ENCODE peak calls at places on chromosomes 16 and 17, in ten cellular contexts. F, S, E, R, K, M, Q, B, A and Y are unnamed samples.

GRCh38 chr17:40290629-40291296 is 3.1 kb downstream of the CDC6 start:
- DNase-seq in F (no peak), K (no peak), S (peak; percentile 74), A (no peak), R (no peak), B (peak; percentile 63), E (peak; percentile 58), Q (no peak), M (no peak), Y (no peak)

GRCh38 chr17:76262732-76263344 is 2.3 kb upstream of the UBALD2 start:
- DNase-seq in F (no peak), R (no peak), Q (no peak), M (no peak), K (no peak), E (no peak), S (no peak), A (no peak), B (no peak), Y (peak; percentile 65)

GRCh38 chr16:88593489-88593888 is 23.3 kb downstream of the ZC3H18 start:
- DNase-seq in S (no peak), B (no peak), M (no peak), A (no peak), E (no peak), K (no peak), F (no peak), Q (no peak), R (no peak), Y (no peak)

GRCh38 chr17:59311051-59311468 is 20.4 kb upstream of the YPEL2 start:
- DNase-seq in R (peak; percentile 21), A (peak; percentile 10), M (no peak), F (peak; percentile 50), Q (no peak), E (peak; percentile 38), B (peak; percentile 56), K (peak; percentile 59), S (peak; percentile 74), Y (peak; percentile 74)

GRCh38 chr17:18124346-18125126 is 16.0 kb downstream of the MYO15A start:
- DNase-seq in E (no peak), S (no peak), M (no peak), K (no peak), B (no peak), F (no peak), A (no peak), Q (no peak), R (no peak), Y (no peak)

GRCh38 chr16:10971560-10971961 is 27.2 kb downstream of the CLEC16A start:
- DNase-seq in S (peak; percentile 40), E (peak; percentile 74), B (peak; percentile 52), A (no peak), F (no peak), Q (no peak), K (peak; percentile 28), R (peak; percentile 31), M (no peak), Y (no peak)

GRCh38 chr16:2473999-2474876 is 689 bp upstream of the TBC1D24 start:
- DNase-seq in M (no peak), R (peak; percentile 42), B (peak; percentile 8), Q (peak; percentile 47), S (peak; percentile 38), E (no peak), K (peak; percentile 87), F (peak; percentile 72), A (peak; percentile 18), Y (peak; percentile 87)

GRCh38 chr16:88298166-88298881 is 84.4 kb upstream of the ZNF469 start:
- DNase-seq in A (no peak), Q (no peak), S (no peak), F (no peak), K (no peak), E (no peak), B (no peak), R (no peak), M (no peak), Y (no peak)

GRCh38 chr17:7932483-7932891 is 481 bp downstream of the CNTROB start:
- DNase-seq in Q (no peak), K (no peak), M (no peak), R (no peak), S (no peak), A (peak; percentile 20), B (no peak), E (peak; percentile 46), F (no peak), Y (peak; percentile 60)

GRCh38 chr16:72848759-72849664 is 198.9 kb downstream of the ZFHX3 start:
- DNase-seq in K (peak; percentile 28), B (peak; percentile 90), S (peak; percentile 87), A (no peak), Q (no peak), E (peak; percentile 82), R (no peak), F (no peak), M (peak; percentile 73), Y (no peak)

GRCh38 chr16:9258423-9259051 is 167.1 kb downstream of the HAPSTR1 start:
- DNase-seq in M (no peak), K (peak; percentile 39), B (no peak), Q (no peak), R (no peak), F (peak; percentile 48), A (no peak), E (no peak), S (peak; percentile 14), Y (peak; percentile 66)

GRCh38 chr16:4307215-4308037 is 8.4 kb upstream of the GLIS2 start:
- DNase-seq in B (no peak), S (peak; percentile 93), F (peak; percentile 96), Q (peak; percentile 96), E (peak; percentile 91), R (peak; percentile 95), M (peak; percentile 90), A (peak; percentile 97), K (peak; percentile 88), Y (peak; percentile 99)

GRCh38 chr16:49876716-49877129 is 20.8 kb upstream of the ZNF423 start:
- DNase-seq in M (peak; percentile 27), K (peak; percentile 91), S (no peak), E (peak; percentile 46), Q (peak; percentile 8), A (no peak), B (no peak), F (peak; percentile 90), R (no peak), Y (peak; percentile 87)

GRCh38 chr17:46950997-46951621 is 27.9 kb downstream of the RPRML start:
- DNase-seq in S (no peak), A (no peak), B (no peak), K (no peak), R (no peak), M (no peak), F (no peak), E (no peak), Q (no peak), Y (no peak)

GRCh38 chr16:1923299-1924034 is 5.3 kb upstream of the HS3ST6 start:
- DNase-seq in K (no peak), A (no peak), R (no peak), Q (no peak), E (no peak), M (no peak), S (peak; percentile 48), B (peak; percentile 28), F (no peak), Y (no peak)

GRCh38 chr17:36937001-36937960 is at the start of gene LHX1:
- DNase-seq in K (no peak), Q (no peak), S (no peak), M (no peak), B (no peak), E (no peak), R (no peak), A (no peak), F (no peak), Y (peak; percentile 50)

GRCh38 chr17:57869599-57870282 is 19.9 kb upstream of the MRPS23 start:
- DNase-seq in F (no peak), B (peak; percentile 66), E (no peak), A (no peak), S (no peak), M (no peak), K (no peak), R (no peak), Q (no peak), Y (no peak)

GRCh38 chr17:3682033-3682432 is 13.4 kb downstream of the EMC6 start:
- DNase-seq in F (no peak), B (no peak), S (no peak), K (no peak), M (no peak), A (no peak), R (no peak), Q (no peak), E (no peak), Y (no peak)

GRCh38 chr16:19067349-19068236 is at the start of gene COQ7:
- DNase-seq in A (peak; percentile 95), F (peak; percentile 91), K (peak; percentile 84), R (peak; percentile 98), B (peak; percentile 99), M (peak; percentile 96), S (peak; percentile 100), E (peak; percentile 99), Q (peak; percentile 97), Y (peak; percentile 95)

GRCh38 chr17:6078370-6078950 is 8.3 kb downstream of the WSCD1 start:
- DNase-seq in E (no peak), F (no peak), R (no peak), A (no peak), S (no peak), Q (no peak), M (no peak), K (no peak), B (no peak), Y (no peak)

GRCh38 chr17:12634789-12635414 is 30.8 kb upstream of the MYOCD start:
- DNase-seq in E (no peak), K (no peak), B (no peak), A (no peak), M (no peak), F (no peak), Q (no peak), S (no peak), R (no peak), Y (no peak)

GRCh38 chr17:63681530-63681929 is 18.4 kb downstream of the LIMD2 start:
- DNase-seq in F (no peak), K (no peak), A (no peak), M (no peak), B (no peak), S (no peak), E (peak; percentile 50), R (no peak), Q (no peak), Y (no peak)

GRCh38 chr16:50644245-50644644 is 36.9 kb downstream of the SNX20 start:
- DNase-seq in Q (no peak), K (no peak), F (no peak), E (no peak), S (no peak), M (no peak), B (no peak), R (no peak), A (no peak), Y (no peak)

GRCh38 chr16:4263504-4264436 is 9.1 kb downstream of the TFAP4 start:
- DNase-seq in Q (no peak), A (no peak), K (no peak), S (no peak), R (no peak), M (no peak), E (peak; percentile 92), F (no peak), B (no peak), Y (no peak)

GRCh38 chr16:82358601-82359221 is 188.7 kb upstream of the MPHOSPH6 start:
- DNase-seq in E (no peak), A (no peak), F (no peak), K (no peak), M (no peak), S (no peak), R (no peak), Q (no peak), B (no peak), Y (no peak)

GRCh38 chr17:66351053-66351452 is 48.6 kb downstream of the PRKCA start:
- DNase-seq in B (peak; percentile 53), A (no peak), R (no peak), E (no peak), F (no peak), S (no peak), K (no peak), M (no peak), Q (no peak), Y (no peak)

GRCh38 chr16:19698480-19699465 is 19.3 kb downstream of the KNOP1 start:
- DNase-seq in M (no peak), S (no peak), A (no peak), K (no peak), F (no peak), B (peak; percentile 39), R (no peak), Q (no peak), E (no peak), Y (no peak)

GRCh38 chr16:13471036-13471435 is 448.9 kb upstream of the ERCC4 start:
- DNase-seq in M (no peak), R (no peak), B (no peak), A (no peak), S (no peak), Q (no peak), F (no peak), E (no peak), K (no peak), Y (no peak)